ENCODE peak calls at places on chromosomes 2 and 18, in four cellular contexts. Z is T-helper 1 cell, L is Right ventricle myocardium superior, O is OCI-M1. W is an unnamed sample.

GRCh38 chr2:233252227-233252626 is 754 bp downstream of the ATG16L1 start:
- DNase-seq in O (no peak), L (no peak), Z (no peak), W (no peak)

GRCh38 chr2:29370581-29371125 is 255.4 kb downstream of the CLIP4 start:
- DNase-seq in L (no peak), O (no peak), Z (no peak), W (no peak)

GRCh38 chr2:180618570-180618969 is 361.8 kb upstream of the UBE2E3 start:
- DNase-seq in Z (no peak), L (no peak), O (no peak), W (no peak)

GRCh38 chr2:112481528-112482228 is at the start of gene TTL:
- DNase-seq in Z (peak), O (peak), L (peak), W (peak)

GRCh38 chr2:224976629-224977525 is 65.4 kb downstream of the DOCK10 start:
- DNase-seq in L (no peak), Z (no peak), O (no peak), W (no peak)

GRCh38 chr18:45412577-45412976 is 202.7 kb upstream of the SLC14A2 start:
- DNase-seq in L (no peak), O (no peak), Z (no peak), W (no peak)

GRCh38 chr18:14746897-14747296 is 1.1 kb upstream of the ANKRD30B start:
- DNase-seq in Z (no peak), O (no peak), L (no peak), W (no peak)

GRCh38 chr2:17583166-17583565 is 42.7 kb downstream of the VSNL1 start:
- DNase-seq in O (no peak), L (no peak), Z (no peak), W (no peak)

GRCh38 chr2:226424971-226425370 is 374.6 kb downstream of the IRS1 start:
- DNase-seq in O (no peak), L (no peak), Z (no peak), W (no peak)

GRCh38 chr2:10375570-10376266 is 72.4 kb downstream of the ODC1 start:
- DNase-seq in Z (no peak), O (no peak), L (no peak), W (no peak)

GRCh38 chr2:39938035-39938835 is 159.2 kb upstream of the THUMPD2 start:
- DNase-seq in Z (no peak), O (peak), L (no peak), W (no peak)